ENCODE peak calls at places on chromosomes 3 and 15, in five cellular contexts. One of them, this sample, is unnamed.

GRCh38 chr3:142947799-142948575 is 15.5 kb downstream of the PAQR9 start:
- DNase-seq in Calu3: no peak
- DNase-seq in GM12864: no peak
- DNase-seq in foreskin fibroblast: no peak
- DNase-seq in Peyer's patch: no peak
- DNase-seq in this sample: no peak

GRCh38 chr15:71050461-71050860 is 64.8 kb upstream of the THSD4 start:
- DNase-seq in Calu3: no peak
- DNase-seq in foreskin fibroblast: no peak
- DNase-seq in Peyer's patch: no peak
- DNase-seq in GM12864: no peak
- DNase-seq in this sample: no peak

GRCh38 chr3:49076627-49077026 is 17.2 kb downstream of the QRICH1 start:
- DNase-seq in GM12864: no peak
- DNase-seq in Calu3: no peak
- DNase-seq in foreskin fibroblast: no peak
- DNase-seq in Peyer's patch: no peak
- DNase-seq in this sample: no peak

GRCh38 chr3:142209655-142210054 is 15.7 kb downstream of the GK5 start:
- DNase-seq in GM12864: no peak
- DNase-seq in foreskin fibroblast: peak; percentile 65
- DNase-seq in Calu3: no peak
- DNase-seq in Peyer's patch: no peak
- DNase-seq in this sample: no peak

GRCh38 chr15:57923311-57923710 is 142.2 kb downstream of the ALDH1A2 start:
- DNase-seq in Peyer's patch: no peak
- DNase-seq in Calu3: no peak
- DNase-seq in GM12864: no peak
- DNase-seq in foreskin fibroblast: peak; percentile 50
- DNase-seq in this sample: no peak

GRCh38 chr3:5498981-5499380 is 311.5 kb downstream of the EDEM1 start:
- DNase-seq in GM12864: no peak
- DNase-seq in foreskin fibroblast: no peak
- DNase-seq in Calu3: no peak
- DNase-seq in Peyer's patch: no peak
- DNase-seq in this sample: no peak

GRCh38 chr3:140303875-140304274 is 368.9 kb downstream of the CLSTN2 start:
- DNase-seq in Calu3: no peak
- DNase-seq in foreskin fibroblast: no peak
- DNase-seq in GM12864: no peak
- DNase-seq in Peyer's patch: no peak
- DNase-seq in this sample: no peak

GRCh38 chr3:150247456-150247855 is 160.6 kb upstream of the TSC22D2 start:
- DNase-seq in foreskin fibroblast: no peak
- DNase-seq in Calu3: no peak
- DNase-seq in GM12864: no peak
- DNase-seq in Peyer's patch: no peak
- DNase-seq in this sample: no peak

GRCh38 chr15:90386221-90386620 is 1.8 kb upstream of the IQGAP1 start:
- DNase-seq in Peyer's patch: no peak
- DNase-seq in GM12864: no peak
- DNase-seq in foreskin fibroblast: no peak
- DNase-seq in Calu3: no peak
- DNase-seq in this sample: no peak

GRCh38 chr3:52062499-52062898 is 6.1 kb upstream of the DUSP7 start:
- DNase-seq in foreskin fibroblast: peak; percentile 87
- DNase-seq in Peyer's patch: no peak
- DNase-seq in Calu3: peak; percentile 70
- DNase-seq in GM12864: peak; percentile 37
- DNase-seq in this sample: peak; percentile 75

GRCh38 chr3:10185804-10186762 is 21.4 kb downstream of the IRAK2 start:
- DNase-seq in foreskin fibroblast: no peak
- DNase-seq in Calu3: no peak
- DNase-seq in Peyer's patch: no peak
- DNase-seq in GM12864: no peak
- DNase-seq in this sample: no peak

GRCh38 chr15:62972814-62973213 is 69.7 kb upstream of the TPM1 start:
- DNase-seq in Peyer's patch: no peak
- DNase-seq in foreskin fibroblast: peak; percentile 67
- DNase-seq in Calu3: peak; percentile 30
- DNase-seq in GM12864: no peak
- DNase-seq in this sample: no peak

GRCh38 chr3:46022909-46023785 is 4.1 kb downstream of the XCR1 start:
- DNase-seq in GM12864: no peak
- DNase-seq in Calu3: no peak
- DNase-seq in Peyer's patch: no peak
- DNase-seq in foreskin fibroblast: no peak
- DNase-seq in this sample: no peak

GRCh38 chr3:119647177-119647576 is 13.2 kb downstream of the POPDC2 start:
- DNase-seq in GM12864: no peak
- DNase-seq in foreskin fibroblast: no peak
- DNase-seq in Peyer's patch: no peak
- DNase-seq in Calu3: no peak
- DNase-seq in this sample: no peak

GRCh38 chr15:38642689-38643270 is 78.2 kb upstream of the RASGRP1 start:
- DNase-seq in Calu3: no peak
- DNase-seq in Peyer's patch: no peak
- DNase-seq in GM12864: no peak
- DNase-seq in foreskin fibroblast: no peak
- DNase-seq in this sample: no peak

GRCh38 chr3:16595778-16596177 is 9.4 kb downstream of the DAZL start:
- DNase-seq in Calu3: no peak
- DNase-seq in Peyer's patch: no peak
- DNase-seq in foreskin fibroblast: peak; percentile 6
- DNase-seq in GM12864: no peak
- DNase-seq in this sample: no peak

GRCh38 chr15:83574345-83574744 is 79.6 kb upstream of the ADAMTSL3 start:
- DNase-seq in foreskin fibroblast: no peak
- DNase-seq in GM12864: no peak
- DNase-seq in Peyer's patch: no peak
- DNase-seq in Calu3: no peak
- DNase-seq in this sample: no peak

GRCh38 chr3:197736010-197736490 is 654 bp downstream of the RUBCN start:
- DNase-seq in GM12864: no peak
- DNase-seq in Peyer's patch: no peak
- DNase-seq in foreskin fibroblast: no peak
- DNase-seq in Calu3: peak; percentile 20
- DNase-seq in this sample: peak; percentile 68

GRCh38 chr3:22089284-22089683 is 338.3 kb upstream of the ZNF385D start:
- DNase-seq in foreskin fibroblast: no peak
- DNase-seq in Calu3: peak; percentile 49
- DNase-seq in Peyer's patch: no peak
- DNase-seq in GM12864: peak; percentile 5
- DNase-seq in this sample: peak; percentile 2

GRCh38 chr3:157463819-157464218 is 27.2 kb downstream of the PTX3 start:
- DNase-seq in foreskin fibroblast: no peak
- DNase-seq in GM12864: no peak
- DNase-seq in Calu3: no peak
- DNase-seq in Peyer's patch: no peak
- DNase-seq in this sample: no peak

DNA sequence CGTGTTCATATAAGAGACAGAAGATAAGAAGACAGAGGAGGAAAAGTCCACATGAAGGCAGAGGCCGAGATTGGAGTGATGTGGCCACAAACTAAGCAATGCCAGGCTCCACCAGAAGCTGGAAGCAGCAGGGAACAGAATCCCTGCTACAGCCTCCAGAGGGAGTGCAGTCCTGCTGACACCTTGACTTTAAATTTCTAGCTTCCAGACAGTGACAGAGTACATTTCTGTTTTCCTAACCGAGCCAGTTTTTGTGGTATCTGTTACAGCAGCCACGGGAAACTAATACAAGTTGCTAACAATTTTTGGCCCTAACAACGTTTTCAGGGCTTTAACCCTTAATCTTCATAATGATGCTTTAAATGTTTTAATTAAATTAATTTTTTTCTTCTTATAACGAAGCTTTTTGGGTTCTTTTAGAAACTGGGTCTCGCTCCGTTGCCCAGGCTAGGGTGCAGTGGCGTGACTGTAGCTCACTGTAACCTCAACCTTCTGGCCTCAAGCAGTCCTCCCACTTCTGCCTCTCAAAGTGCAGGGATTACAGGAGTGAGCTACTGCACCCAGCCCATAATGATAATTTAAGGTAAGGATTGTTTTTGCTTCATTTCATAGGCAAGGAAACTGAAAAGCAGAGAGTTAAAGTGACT is 202.3 kb upstream of the PROK2 start:
- DNase-seq in GM12864: no peak
- DNase-seq in foreskin fibroblast: peak; percentile 50
- DNase-seq in Calu3: no peak
- DNase-seq in Peyer's patch: no peak
- DNase-seq in this sample: no peak
- TF ChIP-seq CTCF in GM12864: peak; percentile 27
- TF ChIP-seq CTCF in foreskin fibroblast: peak; percentile 59
- TF ChIP-seq CTCF in Calu3: no peak
- TF ChIP-seq CTCF in Peyer's patch: peak; percentile 43
- TF ChIP-seq CTCF in this sample: no peak

GRCh38 chr3:152505926-152506325 is 237.2 kb downstream of the MBNL1 start:
- DNase-seq in Calu3: no peak
- DNase-seq in Peyer's patch: no peak
- DNase-seq in foreskin fibroblast: no peak
- DNase-seq in GM12864: peak; percentile 57
- DNase-seq in this sample: no peak

GRCh38 chr3:152511904-152512303 is 243.2 kb downstream of the MBNL1 start:
- DNase-seq in Peyer's patch: no peak
- DNase-seq in Calu3: no peak
- DNase-seq in foreskin fibroblast: no peak
- DNase-seq in GM12864: peak; percentile 86
- DNase-seq in this sample: no peak

GRCh38 chr3:152513301-152513960 is 244.7 kb downstream of the MBNL1 start:
- DNase-seq in GM12864: no peak
- DNase-seq in Calu3: no peak
- DNase-seq in Peyer's patch: no peak
- DNase-seq in foreskin fibroblast: no peak
- DNase-seq in this sample: no peak

GRCh38 chr3:152508705-152509104 is 240.0 kb downstream of the MBNL1 start:
- DNase-seq in GM12864: no peak
- DNase-seq in foreskin fibroblast: no peak
- DNase-seq in Calu3: no peak
- DNase-seq in Peyer's patch: no peak
- DNase-seq in this sample: no peak
- TF ChIP-seq CTCF in GM12864: peak; percentile 26
- TF ChIP-seq CTCF in foreskin fibroblast: no peak
- TF ChIP-seq CTCF in Calu3: peak; percentile 47
- TF ChIP-seq CTCF in Peyer's patch: peak; percentile 59
- TF ChIP-seq CTCF in this sample: no peak

GRCh38 chr3:35849963-35850362 is 210.6 kb downstream of the ARPP21 start:
- DNase-seq in Calu3: no peak
- DNase-seq in GM12864: no peak
- DNase-seq in foreskin fibroblast: no peak
- DNase-seq in Peyer's patch: no peak
- DNase-seq in this sample: no peak

DNA sequence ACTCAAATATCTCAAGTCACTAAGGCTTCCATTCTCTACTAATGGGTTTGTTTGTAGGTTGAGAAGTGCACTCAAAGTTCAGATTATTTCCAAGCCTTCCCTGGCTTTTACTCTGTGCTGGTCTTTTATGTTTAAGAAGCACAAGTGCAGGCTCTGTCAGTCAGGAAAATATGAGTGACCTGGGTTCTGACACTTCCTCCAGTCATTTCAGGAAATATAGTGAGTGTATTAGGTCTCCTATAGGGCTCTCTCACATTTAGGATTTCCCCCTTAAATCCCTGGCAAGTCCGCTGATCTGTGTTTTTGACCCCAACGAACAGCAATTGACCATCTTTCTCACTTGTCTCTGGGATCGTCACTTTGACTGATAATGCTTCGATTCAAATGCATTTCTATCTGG is 210.2 kb downstream of the ARPP21 start:
- DNase-seq in GM12864: no peak
- DNase-seq in Peyer's patch: no peak
- DNase-seq in Calu3: no peak
- DNase-seq in foreskin fibroblast: no peak
- DNase-seq in this sample: no peak
- TF ChIP-seq CTCF in GM12864: no peak
- TF ChIP-seq CTCF in Peyer's patch: no peak
- TF ChIP-seq CTCF in Calu3: no peak
- TF ChIP-seq CTCF in foreskin fibroblast: no peak
- TF ChIP-seq CTCF in this sample: no peak

GRCh38 chr3:128590948-128591347 is 59.7 kb downstream of the RPN1 start:
- DNase-seq in Peyer's patch: no peak
- DNase-seq in GM12864: no peak
- DNase-seq in Calu3: no peak
- DNase-seq in foreskin fibroblast: no peak
- DNase-seq in this sample: no peak
- TF ChIP-seq CTCF in Peyer's patch: no peak
- TF ChIP-seq CTCF in GM12864: peak; percentile 10
- TF ChIP-seq CTCF in Calu3: peak; percentile 24
- TF ChIP-seq CTCF in foreskin fibroblast: no peak
- TF ChIP-seq CTCF in this sample: no peak

DNA sequence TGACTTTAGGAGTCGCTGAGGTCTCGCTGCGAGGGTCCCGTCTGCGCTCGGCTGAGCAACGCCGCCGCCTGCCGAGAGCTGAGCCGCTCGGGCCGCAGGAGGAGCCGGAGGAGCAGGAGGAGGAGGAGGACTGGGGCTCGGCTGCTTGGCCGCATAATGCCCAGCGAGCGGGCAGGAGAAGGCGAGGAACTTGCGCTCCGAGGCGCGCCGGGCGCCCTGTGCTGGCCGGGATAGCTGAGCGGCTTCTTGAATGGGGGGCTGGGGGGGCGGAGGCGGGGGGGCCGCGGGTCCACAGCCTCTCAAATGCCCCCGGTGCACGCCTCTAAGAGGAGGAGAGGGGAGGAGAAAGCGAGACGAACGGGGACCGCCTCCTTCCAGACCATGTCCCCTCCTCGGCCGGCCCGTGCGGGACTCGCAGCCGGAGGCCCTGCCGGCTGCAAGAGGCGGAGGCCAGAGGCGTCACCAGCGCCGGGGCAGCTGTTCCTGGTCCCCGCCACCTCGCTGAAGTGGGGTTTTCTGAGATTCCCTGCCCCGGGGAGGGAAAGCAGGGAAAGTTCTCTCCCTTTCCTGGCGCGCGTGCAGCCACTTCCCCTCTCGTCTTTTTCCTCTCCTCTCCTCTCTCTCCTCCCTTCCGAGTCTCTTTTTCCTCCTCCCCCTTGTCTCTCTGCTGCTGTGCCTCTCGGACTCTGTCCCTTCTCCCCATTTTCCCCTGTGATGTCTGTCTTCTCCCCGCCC is at the start of gene ADAMTS9:
- DNase-seq in GM12864: no peak
- DNase-seq in Calu3: peak; percentile 85
- DNase-seq in foreskin fibroblast: peak; percentile 69
- DNase-seq in Peyer's patch: peak; percentile 67
- DNase-seq in this sample: peak; percentile 21
- TF ChIP-seq CTCF in GM12864: no peak
- TF ChIP-seq CTCF in Calu3: no peak
- TF ChIP-seq CTCF in foreskin fibroblast: no peak
- TF ChIP-seq CTCF in Peyer's patch: no peak
- TF ChIP-seq CTCF in this sample: no peak

GRCh38 chr15:40336129-40337122 is 4.3 kb downstream of the CCDC9B start:
- DNase-seq in GM12864: no peak
- DNase-seq in foreskin fibroblast: no peak
- DNase-seq in Peyer's patch: no peak
- DNase-seq in Calu3: no peak
- DNase-seq in this sample: peak; percentile 79
- TF ChIP-seq CTCF in GM12864: peak; percentile 44
- TF ChIP-seq CTCF in foreskin fibroblast: no peak
- TF ChIP-seq CTCF in Peyer's patch: no peak
- TF ChIP-seq CTCF in Calu3: no peak
- TF ChIP-seq CTCF in this sample: peak; percentile 61

GRCh38 chr15:65414841-65415621 is 7.7 kb downstream of the IGDCC4 start:
- DNase-seq in foreskin fibroblast: no peak
- DNase-seq in Peyer's patch: no peak
- DNase-seq in Calu3: no peak
- DNase-seq in GM12864: no peak
- DNase-seq in this sample: no peak
- TF ChIP-seq CTCF in foreskin fibroblast: no peak
- TF ChIP-seq CTCF in Peyer's patch: no peak
- TF ChIP-seq CTCF in Calu3: no peak
- TF ChIP-seq CTCF in GM12864: no peak
- TF ChIP-seq CTCF in this sample: no peak

GRCh38 chr3:127543441-127543840 is 47.1 kb downstream of the TPRA1 start:
- DNase-seq in GM12864: no peak
- DNase-seq in Calu3: no peak
- DNase-seq in Peyer's patch: peak; percentile 46
- DNase-seq in foreskin fibroblast: no peak
- DNase-seq in this sample: no peak
- TF ChIP-seq CTCF in GM12864: no peak
- TF ChIP-seq CTCF in Calu3: no peak
- TF ChIP-seq CTCF in Peyer's patch: no peak
- TF ChIP-seq CTCF in foreskin fibroblast: no peak
- TF ChIP-seq CTCF in this sample: no peak